ENCODE peak calls at places on chromosomes 16 and 17, in six cellular contexts. One of them, this sample, is unnamed.

GRCh38 chr17:47229535-47230443 is 20.6 kb downstream of the MYL4 start:
- DNase-seq in esophagus squamous epithelium: no peak
- DNase-seq in uterus: peak; percentile 95
- DNase-seq in neural progenitor cell: peak; percentile 92
- DNase-seq in IMR-90: peak; percentile 96
- DNase-seq in mucosa of descending colon: peak; percentile 73
- DNase-seq in this sample: peak; percentile 77

GRCh38 chr16:51825740-51826139 is 674.7 kb upstream of the SALL1 start:
- DNase-seq in esophagus squamous epithelium: no peak
- DNase-seq in uterus: no peak
- DNase-seq in neural progenitor cell: no peak
- DNase-seq in IMR-90: peak; percentile 75
- DNase-seq in mucosa of descending colon: no peak
- DNase-seq in this sample: no peak

GRCh38 chr17:71779482-71779881 is 341.3 kb upstream of the SOX9 start:
- DNase-seq in esophagus squamous epithelium: no peak
- DNase-seq in uterus: no peak
- DNase-seq in neural progenitor cell: no peak
- DNase-seq in IMR-90: no peak
- DNase-seq in mucosa of descending colon: no peak
- DNase-seq in this sample: no peak

GRCh38 chr16:19436540-19436939 is 18.9 kb downstream of the TMC5 start:
- DNase-seq in esophagus squamous epithelium: no peak
- DNase-seq in uterus: no peak
- DNase-seq in neural progenitor cell: no peak
- DNase-seq in IMR-90: no peak
- DNase-seq in mucosa of descending colon: no peak
- DNase-seq in this sample: no peak

GRCh38 chr17:75571197-75571884 is 16.3 kb upstream of the MYO15B start:
- DNase-seq in esophagus squamous epithelium: peak; percentile 33
- DNase-seq in uterus: no peak
- DNase-seq in neural progenitor cell: no peak
- DNase-seq in IMR-90: peak; percentile 9
- DNase-seq in mucosa of descending colon: no peak
- DNase-seq in this sample: peak; percentile 16

GRCh38 chr16:25481636-25482035 is 210.1 kb upstream of the HS3ST4 start:
- DNase-seq in esophagus squamous epithelium: no peak
- DNase-seq in uterus: no peak
- DNase-seq in neural progenitor cell: no peak
- DNase-seq in IMR-90: no peak
- DNase-seq in mucosa of descending colon: no peak
- DNase-seq in this sample: no peak

GRCh38 chr17:40564883-40565744 is at the start of gene CCR7:
- DNase-seq in esophagus squamous epithelium: no peak
- DNase-seq in uterus: no peak
- DNase-seq in neural progenitor cell: no peak
- DNase-seq in IMR-90: no peak
- DNase-seq in mucosa of descending colon: peak; percentile 85
- DNase-seq in this sample: no peak

GRCh38 chr16:55703003-55704001 is 47.5 kb downstream of the SLC6A2 start:
- DNase-seq in esophagus squamous epithelium: no peak
- DNase-seq in uterus: no peak
- DNase-seq in neural progenitor cell: peak; percentile 68
- DNase-seq in IMR-90: peak; percentile 68
- DNase-seq in mucosa of descending colon: no peak
- DNase-seq in this sample: no peak

GRCh38 chr17:19389386-19389785 is 2.4 kb upstream of the MFAP4 start:
- DNase-seq in esophagus squamous epithelium: no peak
- DNase-seq in uterus: peak; percentile 25
- DNase-seq in neural progenitor cell: no peak
- DNase-seq in IMR-90: no peak
- DNase-seq in mucosa of descending colon: no peak
- DNase-seq in this sample: no peak

GRCh38 chr17:76188213-76189060 is 47.4 kb upstream of the FOXJ1 start:
- DNase-seq in esophagus squamous epithelium: no peak
- DNase-seq in uterus: no peak
- DNase-seq in neural progenitor cell: no peak
- DNase-seq in IMR-90: peak; percentile 13
- DNase-seq in mucosa of descending colon: no peak
- DNase-seq in this sample: no peak

GRCh38 chr16:53865492-53865863 is 161.5 kb downstream of the FTO start:
- DNase-seq in esophagus squamous epithelium: no peak
- DNase-seq in uterus: no peak
- DNase-seq in neural progenitor cell: no peak
- DNase-seq in IMR-90: no peak
- DNase-seq in mucosa of descending colon: no peak
- DNase-seq in this sample: no peak
- TF ChIP-seq CTCF in esophagus squamous epithelium: no peak
- TF ChIP-seq CTCF in uterus: no peak
- TF ChIP-seq CTCF in neural progenitor cell: no peak
- TF ChIP-seq CTCF in IMR-90: no peak
- TF ChIP-seq CTCF in mucosa of descending colon: no peak
- TF ChIP-seq CTCF in this sample: no peak

DNA sequence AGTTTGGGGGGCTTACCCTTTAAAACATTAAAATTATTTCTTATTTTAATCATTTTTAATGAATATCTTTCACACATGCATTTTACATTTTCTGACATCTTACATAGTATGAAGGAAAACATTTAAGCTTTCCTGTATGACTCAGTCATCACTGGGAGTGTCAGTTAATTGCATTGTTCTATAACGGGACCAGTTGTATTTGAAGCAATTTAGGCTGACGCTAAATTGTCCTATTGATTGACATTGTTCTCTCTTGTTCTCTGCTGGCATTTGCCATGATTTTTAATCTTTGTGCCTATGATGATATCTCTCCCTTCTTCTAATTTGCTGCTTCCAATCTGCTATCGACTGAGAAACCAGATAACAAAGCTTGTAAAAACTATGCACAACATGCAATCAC is 190.5 kb upstream of the PIRT start:
- DNase-seq in esophagus squamous epithelium: no peak
- DNase-seq in uterus: no peak
- DNase-seq in neural progenitor cell: no peak
- DNase-seq in IMR-90: no peak
- DNase-seq in mucosa of descending colon: no peak
- DNase-seq in this sample: no peak
- H3K36me3 ChIP-seq in esophagus squamous epithelium: no peaks in the 10 kb centered on the region
- H3K36me3 ChIP-seq in uterus: no peaks in the 10 kb centered on the region
- H3K36me3 ChIP-seq in neural progenitor cell: no peaks in the 10 kb centered on the region
- H3K36me3 ChIP-seq in IMR-90: no peaks in the 10 kb centered on the region
- H3K36me3 ChIP-seq in mucosa of descending colon: no peaks in the 10 kb centered on the region
- H3K36me3 ChIP-seq in this sample: no peaks in the 10 kb centered on the region

DNA sequence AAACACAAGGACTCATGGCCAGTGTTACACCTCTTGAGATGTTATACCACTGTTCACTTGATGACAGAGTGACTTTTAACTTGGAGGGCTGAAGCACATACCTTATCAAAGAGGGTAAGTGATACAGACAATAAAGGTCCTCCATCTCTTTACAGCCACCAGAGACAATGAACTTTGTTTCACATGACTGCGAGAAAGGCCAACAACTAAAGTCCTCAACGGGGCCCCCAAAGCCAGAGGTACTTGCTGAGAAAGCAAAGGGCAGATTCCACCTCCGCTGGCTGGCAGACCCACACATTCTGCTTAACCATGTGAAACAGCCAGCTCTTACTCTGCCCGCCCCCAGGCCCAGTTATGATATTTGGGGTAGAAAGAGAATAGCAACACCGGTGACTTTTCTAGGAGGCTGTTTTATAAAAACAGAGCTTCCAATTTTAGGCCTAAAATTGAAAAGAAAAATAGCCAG is 21.4 kb downstream of the DCUN1D3 start:
- DNase-seq in esophagus squamous epithelium: no peak
- DNase-seq in uterus: no peak
- DNase-seq in neural progenitor cell: no peak
- DNase-seq in IMR-90: no peak
- DNase-seq in mucosa of descending colon: no peak
- DNase-seq in this sample: no peak
- H3K4me1 ChIP-seq in esophagus squamous epithelium: peaks cover 17% of the 10 kb centered on the region
- H3K4me1 ChIP-seq in uterus: no peaks in the 10 kb centered on the region
- H3K4me1 ChIP-seq in neural progenitor cell: peaks cover 6% of the 10 kb centered on the region
- H3K4me1 ChIP-seq in IMR-90: peaks cover 15% of the 10 kb centered on the region
- H3K4me1 ChIP-seq in mucosa of descending colon: peaks cover 22% of the 10 kb centered on the region
- H3K4me1 ChIP-seq in this sample: peaks cover 19% of the 10 kb centered on the region

GRCh38 chr16:85092309-85092708 is 20.0 kb downstream of the CIBAR2 start:
- DNase-seq in esophagus squamous epithelium: no peak
- DNase-seq in uterus: no peak
- DNase-seq in neural progenitor cell: no peak
- DNase-seq in IMR-90: no peak
- DNase-seq in mucosa of descending colon: no peak
- DNase-seq in this sample: no peak

GRCh38 chr16:85094176-85094805 is 18.0 kb downstream of the CIBAR2 start:
- DNase-seq in esophagus squamous epithelium: no peak
- DNase-seq in uterus: no peak
- DNase-seq in neural progenitor cell: no peak
- DNase-seq in IMR-90: no peak
- DNase-seq in mucosa of descending colon: no peak
- DNase-seq in this sample: no peak

GRCh38 chr16:85092851-85093250 is 19.4 kb downstream of the CIBAR2 start:
- DNase-seq in esophagus squamous epithelium: no peak
- DNase-seq in uterus: no peak
- DNase-seq in neural progenitor cell: no peak
- DNase-seq in IMR-90: no peak
- DNase-seq in mucosa of descending colon: no peak
- DNase-seq in this sample: no peak

GRCh38 chr16:85094812-85095211 is 17.5 kb downstream of the CIBAR2 start:
- DNase-seq in esophagus squamous epithelium: no peak
- DNase-seq in uterus: no peak
- DNase-seq in neural progenitor cell: no peak
- DNase-seq in IMR-90: no peak
- DNase-seq in mucosa of descending colon: no peak
- DNase-seq in this sample: no peak

DNA sequence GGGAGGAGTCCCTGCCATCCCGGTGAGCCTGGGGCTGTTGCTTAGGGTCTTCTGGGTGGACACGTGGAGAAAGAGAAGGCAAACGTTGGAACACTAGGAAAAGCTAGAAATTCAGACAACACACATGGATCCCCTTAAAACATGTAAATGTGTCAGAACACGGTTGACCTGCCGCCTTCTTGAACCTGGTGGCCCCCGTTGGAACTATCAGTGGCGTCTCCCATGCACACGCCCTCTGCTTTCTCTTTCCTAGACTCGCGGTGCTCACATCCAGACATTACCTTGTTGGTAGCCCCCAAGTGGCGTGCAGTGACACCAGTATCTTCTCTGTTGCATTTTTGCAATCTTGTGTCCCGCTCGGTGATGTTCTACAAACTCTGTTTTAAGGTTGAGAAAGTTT is 18.6 kb downstream of the CIBAR2 start:
- DNase-seq in esophagus squamous epithelium: no peak
- DNase-seq in uterus: no peak
- DNase-seq in neural progenitor cell: no peak
- DNase-seq in IMR-90: no peak
- DNase-seq in mucosa of descending colon: no peak
- DNase-seq in this sample: no peak
- TF ChIP-seq CTCF in esophagus squamous epithelium: no peak
- TF ChIP-seq CTCF in uterus: no peak
- TF ChIP-seq CTCF in neural progenitor cell: no peak
- TF ChIP-seq CTCF in IMR-90: no peak
- TF ChIP-seq CTCF in mucosa of descending colon: no peak
- TF ChIP-seq CTCF in this sample: no peak

This sample was measured in tibial nerve.